ENCODE peak calls at places on chromosomes 6 and 20, in five cellular contexts. One of them, this sample, is unnamed.

GRCh38 chr6:111718990-111719389 is 113.3 kb upstream of the TRAF3IP2 start:
- ATAC-seq in WTC11: no peak
- ATAC-seq in natural killer cell: no peak
- ATAC-seq in CD8-positive, alpha-beta T cell: no peak
- ATAC-seq in Right ventricle myocardium inferior: no peak
- ATAC-seq in this sample: no peak

GRCh38 chr6:46949662-46950280 is 28.0 kb upstream of the ADGRF5 start:
- ATAC-seq in natural killer cell: no peak
- ATAC-seq in CD8-positive, alpha-beta T cell: no peak
- ATAC-seq in WTC11: no peak
- ATAC-seq in Right ventricle myocardium inferior: peak
- ATAC-seq in this sample: no peak

GRCh38 chr6:181049-181654 is 111.1 kb upstream of the DUSP22 start:
- ATAC-seq in natural killer cell: no peak
- ATAC-seq in WTC11: no peak
- ATAC-seq in CD8-positive, alpha-beta T cell: no peak
- ATAC-seq in Right ventricle myocardium inferior: no peak
- ATAC-seq in this sample: no peak

GRCh38 chr20:51884561-51884960 is 82.2 kb upstream of the SALL4 start:
- ATAC-seq in Right ventricle myocardium inferior: no peak
- ATAC-seq in CD8-positive, alpha-beta T cell: no peak
- ATAC-seq in WTC11: no peak
- ATAC-seq in natural killer cell: no peak
- ATAC-seq in this sample: no peak

GRCh38 chr6:56025785-56026184 is 150.4 kb upstream of the BMP5 start:
- ATAC-seq in Right ventricle myocardium inferior: no peak
- ATAC-seq in natural killer cell: no peak
- ATAC-seq in WTC11: no peak
- ATAC-seq in CD8-positive, alpha-beta T cell: no peak
- ATAC-seq in this sample: no peak

GRCh38 chr6:84409911-84410310 is 182.5 kb upstream of the CEP162 start:
- ATAC-seq in natural killer cell: no peak
- ATAC-seq in CD8-positive, alpha-beta T cell: no peak
- ATAC-seq in WTC11: no peak
- ATAC-seq in Right ventricle myocardium inferior: no peak
- ATAC-seq in this sample: no peak

GRCh38 chr20:4912380-4913142 is 88.7 kb downstream of the SLC23A2 start:
- ATAC-seq in Right ventricle myocardium inferior: no peak
- ATAC-seq in WTC11: peak
- ATAC-seq in natural killer cell: peak
- ATAC-seq in CD8-positive, alpha-beta T cell: peak
- ATAC-seq in this sample: no peak

GRCh38 chr6:44045672-44046015 is 81.6 kb downstream of the MRPL14 start:
- ATAC-seq in CD8-positive, alpha-beta T cell: no peak
- ATAC-seq in natural killer cell: no peak
- ATAC-seq in Right ventricle myocardium inferior: peak
- ATAC-seq in WTC11: no peak
- ATAC-seq in this sample: peak

GRCh38 chr6:108489699-108490098 is 71.0 kb upstream of the FOXO3 start:
- ATAC-seq in natural killer cell: no peak
- ATAC-seq in CD8-positive, alpha-beta T cell: no peak
- ATAC-seq in Right ventricle myocardium inferior: no peak
- ATAC-seq in WTC11: no peak
- ATAC-seq in this sample: no peak

GRCh38 chr6:145815875-145816274 is 1.3 kb upstream of the FBXO30 start:
- ATAC-seq in natural killer cell: no peak
- ATAC-seq in Right ventricle myocardium inferior: no peak
- ATAC-seq in CD8-positive, alpha-beta T cell: no peak
- ATAC-seq in WTC11: no peak
- ATAC-seq in this sample: peak

GRCh38 chr6:45504947-45505346 is 127.2 kb upstream of the SUPT3H start:
- ATAC-seq in WTC11: peak
- ATAC-seq in CD8-positive, alpha-beta T cell: no peak
- ATAC-seq in Right ventricle myocardium inferior: no peak
- ATAC-seq in natural killer cell: no peak
- ATAC-seq in this sample: peak

GRCh38 chr20:60632420-60633262 is 619.4 kb upstream of the CDH4 start:
- ATAC-seq in natural killer cell: no peak
- ATAC-seq in Right ventricle myocardium inferior: peak
- ATAC-seq in CD8-positive, alpha-beta T cell: no peak
- ATAC-seq in WTC11: no peak
- ATAC-seq in this sample: no peak

GRCh38 chr6:134797400-134798113 is 152.3 kb downstream of the ALDH8A1 start:
- ATAC-seq in CD8-positive, alpha-beta T cell: no peak
- ATAC-seq in Right ventricle myocardium inferior: peak
- ATAC-seq in natural killer cell: no peak
- ATAC-seq in WTC11: no peak
- ATAC-seq in this sample: no peak

GRCh38 chr20:5845686-5846651 is 95.8 kb downstream of the SHLD1 start:
- ATAC-seq in natural killer cell: no peak
- ATAC-seq in CD8-positive, alpha-beta T cell: peak
- ATAC-seq in WTC11: no peak
- ATAC-seq in Right ventricle myocardium inferior: no peak
- ATAC-seq in this sample: peak

GRCh38 chr6:28335040-28335563 is 846 bp downstream of the ZSCAN31 start:
- ATAC-seq in CD8-positive, alpha-beta T cell: no peak
- ATAC-seq in WTC11: peak
- ATAC-seq in natural killer cell: peak
- ATAC-seq in Right ventricle myocardium inferior: no peak
- ATAC-seq in this sample: no peak

GRCh38 chr6:151679081-151679480 is 128.4 kb upstream of the ESR1 start:
- ATAC-seq in natural killer cell: no peak
- ATAC-seq in WTC11: no peak
- ATAC-seq in CD8-positive, alpha-beta T cell: no peak
- ATAC-seq in Right ventricle myocardium inferior: peak
- ATAC-seq in this sample: no peak

GRCh38 chr6:130337534-130337933 is 28.3 kb upstream of the TMEM200A start:
- ATAC-seq in CD8-positive, alpha-beta T cell: no peak
- ATAC-seq in Right ventricle myocardium inferior: no peak
- ATAC-seq in WTC11: no peak
- ATAC-seq in natural killer cell: no peak
- ATAC-seq in this sample: no peak

GRCh38 chr6:32096394-32097258 is 12.5 kb downstream of the TNXB start:
- ATAC-seq in natural killer cell: peak
- ATAC-seq in WTC11: peak
- ATAC-seq in Right ventricle myocardium inferior: no peak
- ATAC-seq in CD8-positive, alpha-beta T cell: no peak
- ATAC-seq in this sample: peak

GRCh38 chr6:786946-787763 is 94.2 kb upstream of the EXOC2 start:
- ATAC-seq in CD8-positive, alpha-beta T cell: no peak
- ATAC-seq in Right ventricle myocardium inferior: no peak
- ATAC-seq in natural killer cell: no peak
- ATAC-seq in WTC11: peak
- ATAC-seq in this sample: peak

GRCh38 chr20:40551125-40551530 is 137.9 kb downstream of the MAFB start:
- ATAC-seq in CD8-positive, alpha-beta T cell: no peak
- ATAC-seq in WTC11: no peak
- ATAC-seq in Right ventricle myocardium inferior: peak
- ATAC-seq in natural killer cell: no peak
- ATAC-seq in this sample: no peak

This sample was measured in SK-N-SH treated with all-trans-retinoic acid at 6 μM for 48 hours.